ENCODE peak calls at places on chromosome 18, in eight cellular contexts. O is left ventricle myocardium inferior; M is heart right ventricle; Z is CD8-positive, alpha-beta T cell; C is body of pancreas; K is adrenal gland; W is heart left ventricle; X is MM.1S. I is an unnamed sample. For H3K4me1, the result is how much of the 10 kb centered on the place peaks cover.

GRCh38 chr18:67362906-67363305 is 153.6 kb downstream of the DSEL start:
- DNase-seq in O (no peak), M (no peak), Z (no peak), C (no peak), K (no peak), W (no peak), X (no peak), I (no peak)

GRCh38 chr18:34248727-34249126 is 24.0 kb upstream of the NOL4 start:
- DNase-seq in O (no peak), M (no peak), Z (no peak), C (no peak), K (no peak), W (no peak), X (no peak), I (no peak)

GRCh38 chr18:48941672-48942071 is 9.1 kb downstream of the SMAD7 start:
- DNase-seq in O (no peak), M (no peak), Z (no peak), C (no peak), K (no peak), W (no peak), X (peak), I (no peak)

GRCh38 chr18:50507120-50507590 is 52.7 kb upstream of the MAPK4 start:
- DNase-seq in O (peak), M (peak), Z (no peak), C (peak), K (peak), W (no peak), X (peak), I (no peak)

GRCh38 chr18:13301691-13302469 is 83.3 kb downstream of the LDLRAD4 start:
- DNase-seq in O (no peak), M (no peak), Z (no peak), C (no peak), K (no peak), W (no peak), X (no peak), I (no peak)

GRCh38 chr18:56469582-56469981 is 168.8 kb downstream of the TXNL1 start:
- DNase-seq in O (no peak), M (no peak), Z (no peak), C (no peak), K (no peak), W (no peak), X (no peak), I (peak)

GRCh38 chr18:66826211-66826610 is 222.3 kb upstream of the CDH19 start:
- DNase-seq in O (no peak), M (no peak), Z (no peak), C (no peak), K (no peak), W (no peak), X (no peak), I (no peak)

GRCh38 chr18:55672574-55673361 is 84.8 kb upstream of the TCF4 start:
- DNase-seq in O (no peak), M (peak), Z (no peak), C (no peak), K (no peak), W (no peak), X (no peak), I (no peak)

GRCh38 chr18:57833441-57834101 is 30.5 kb upstream of the ATP8B1 start:
- DNase-seq in O (no peak), M (no peak), Z (no peak), C (peak), K (no peak), W (no peak), X (peak), I (no peak)

GRCh38 chr18:36579311-36579710 is 249.5 kb downstream of the TPGS2 start:
- DNase-seq in O (no peak), M (no peak), Z (no peak), C (no peak), K (no peak), W (no peak), X (no peak), I (no peak)

GRCh38 chr18:7616661-7617060 is 49.5 kb downstream of the PTPRM start:
- DNase-seq in O (peak), M (peak), Z (no peak), C (peak), K (no peak), W (peak), X (no peak), I (no peak)

GRCh38 chr18:58870621-58871020 is 5.9 kb downstream of the ZNF532 start:
- DNase-seq in O (no peak), M (no peak), Z (no peak), C (no peak), K (no peak), W (no peak), X (no peak), I (no peak)

GRCh38 chr18:58867281-58867961 is 2.7 kb downstream of the ZNF532 start:
- DNase-seq in O (no peak), M (no peak), Z (no peak), C (no peak), K (no peak), W (no peak), X (no peak), I (peak)

GRCh38 chr18:58870130-58870529 is 5.5 kb downstream of the ZNF532 start:
- DNase-seq in O (no peak), M (no peak), Z (no peak), C (no peak), K (no peak), W (no peak), X (no peak), I (no peak)

GRCh38 chr18:58868440-58868839 is 3.8 kb downstream of the ZNF532 start:
- DNase-seq in O (no peak), M (no peak), Z (no peak), C (no peak), K (no peak), W (no peak), X (no peak), I (no peak)

GRCh38 chr18:58871514-58872490 is 7.1 kb downstream of the ZNF532 start:
- DNase-seq in O (no peak), M (no peak), Z (no peak), C (no peak), K (no peak), W (no peak), X (no peak), I (no peak)
- H3K27ac ChIP-seq in O (peak), M (no peak), Z (no peak), C (no peak), K (no peak), W (peak), X (no peak), I (no peak)

DNA sequence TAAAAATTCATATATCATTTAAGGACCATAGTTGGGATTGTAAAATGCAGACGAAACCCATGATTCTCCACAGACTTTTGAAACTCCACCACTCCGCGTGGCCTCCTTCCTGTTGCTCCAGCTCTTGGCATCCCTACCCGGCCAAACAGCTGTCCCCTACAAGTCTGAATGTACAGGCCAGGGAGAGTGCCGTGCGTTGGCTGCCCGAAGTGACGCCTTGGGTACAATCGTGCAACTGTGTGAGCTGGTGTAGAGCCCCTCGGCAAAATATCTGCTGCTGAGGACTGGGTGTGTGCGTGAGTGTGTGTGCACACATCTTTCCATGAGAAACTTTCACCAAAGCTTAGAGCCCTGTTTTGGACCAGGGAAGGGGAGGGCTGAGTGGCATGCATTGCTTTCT is 43.8 kb upstream of the ZNF516 start:
- DNase-seq in O (no peak), M (no peak), Z (no peak), C (no peak), K (no peak), W (no peak), X (no peak), I (no peak)
- H3K4me1 ChIP-seq in O (under half), M (under half), Z (under half), C (under half), K (under half), W (under half), X (under half), I (under half)

GRCh38 chr18:9097349-9097748 is 5.2 kb upstream of the NDUFV2 start:
- DNase-seq in O (no peak), M (no peak), Z (no peak), C (no peak), K (no peak), W (no peak), X (no peak), I (peak)
- TF ChIP-seq CTCF in O (no peak), M (no peak), Z (no peak), C (no peak), K (no peak), W (no peak), X (no peak), I (no peak)

GRCh38 chr18:79478484-79479113 is 82.9 kb downstream of the NFATC1 start:
- DNase-seq in O (peak), M (no peak), Z (no peak), C (no peak), K (no peak), W (peak), X (no peak), I (no peak)
- H3K27ac ChIP-seq in O (no peak), M (no peak), Z (no peak), C (no peak), K (no peak), W (no peak), X (no peak), I (no peak)

GRCh38 chr18:9113468-9114149 is 11.1 kb downstream of the NDUFV2 start:
- DNase-seq in O (no peak), M (no peak), Z (no peak), C (no peak), K (no peak), W (no peak), X (peak), I (no peak)
- H3K4me1 ChIP-seq in O (half or more), M (half or more), Z (half or more), C (half or more), K (half or more), W (half or more), X (under half), I (under half)

GRCh38 chr18:3380384-3380961 is 69.5 kb upstream of the TGIF1 start:
- DNase-seq in O (no peak), M (no peak), Z (no peak), C (no peak), K (no peak), W (no peak), X (no peak), I (peak)
- TF ChIP-seq CTCF in O (no peak), M (no peak), Z (peak), C (no peak), K (no peak), W (no peak), X (no peak), I (peak)

GRCh38 chr18:3281456-3282400 is 19.8 kb downstream of the MYL12B start:
- DNase-seq in O (no peak), M (peak), Z (no peak), C (no peak), K (no peak), W (no peak), X (peak), I (peak)

GRCh38 chr18:3284501-3284900 is 22.6 kb downstream of the MYL12B start:
- DNase-seq in O (no peak), M (no peak), Z (no peak), C (no peak), K (no peak), W (no peak), X (no peak), I (no peak)

GRCh38 chr18:3283253-3283863 is 21.4 kb downstream of the MYL12B start:
- DNase-seq in O (no peak), M (no peak), Z (no peak), C (no peak), K (no peak), W (no peak), X (no peak), I (no peak)

GRCh38 chr18:3283908-3284307 is 22.0 kb downstream of the MYL12B start:
- DNase-seq in O (no peak), M (no peak), Z (no peak), C (no peak), K (no peak), W (no peak), X (no peak), I (no peak)

DNA sequence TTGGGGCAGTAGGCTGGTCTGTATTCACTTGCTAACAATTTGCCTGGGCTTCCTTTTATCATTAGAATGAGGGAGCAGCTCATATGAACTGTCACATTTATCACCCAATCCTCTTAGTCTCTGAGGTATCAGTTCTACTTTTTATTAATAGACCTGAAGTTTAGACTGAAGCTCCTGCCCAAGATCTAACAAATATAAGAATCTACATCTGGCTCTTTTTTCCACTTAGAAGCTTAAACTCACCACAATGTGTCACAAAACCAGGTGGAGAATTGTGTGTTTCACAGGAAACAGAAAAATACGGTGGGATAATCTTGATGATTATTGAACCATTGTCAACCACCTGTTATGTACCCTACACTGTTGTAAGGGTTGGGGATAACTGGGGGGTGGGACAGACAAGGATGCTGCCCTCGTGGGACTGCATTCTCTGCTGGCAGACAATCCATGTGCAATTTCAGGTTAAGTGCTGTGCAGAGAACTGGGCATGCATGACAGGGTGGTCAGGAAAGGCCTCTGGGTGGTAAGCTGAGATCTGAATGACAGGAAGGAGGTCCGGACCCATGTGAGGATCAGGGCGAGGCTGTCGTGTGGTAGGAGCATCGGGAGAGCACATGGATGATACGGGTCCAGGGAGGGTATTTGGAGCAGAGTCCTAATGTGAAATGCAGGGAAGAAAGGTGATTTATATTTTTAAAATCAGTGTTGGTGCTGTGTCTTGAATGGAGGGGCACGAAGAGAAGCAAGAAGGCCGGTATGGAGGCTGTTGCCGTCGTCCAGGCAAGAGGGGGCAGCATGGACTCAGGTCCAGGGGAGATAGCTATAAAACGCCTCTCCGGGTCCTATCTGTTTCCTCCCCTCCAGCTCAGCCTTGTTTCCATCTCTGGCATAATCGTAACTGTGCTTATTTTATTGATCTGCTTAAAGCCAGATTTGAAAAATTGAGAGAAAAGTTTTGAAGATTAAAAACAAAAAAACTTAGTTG is 17.6 kb downstream of the MYL12B start:
- DNase-seq in O (no peak), M (no peak), Z (no peak), C (no peak), K (no peak), W (no peak), X (no peak), I (no peak)
- H3K27ac ChIP-seq in O (no peak), M (no peak), Z (no peak), C (no peak), K (no peak), W (no peak), X (peak), I (no peak)